ENCODE peak calls at places on chromosomes 12 and 14, in seven cellular contexts. A, L, C, E, Z, Y and X are unnamed samples. For H3K4me1 and H3K36me3, the result is how much of the 10 kb centered on the place peaks cover.

GRCh38 chr14:66485029-66485428 is 1.1 kb upstream of the CCDC196 start:
- DNase-seq in A (no peak), L (no peak), C (no peak), E (no peak), Z (no peak), Y (no peak), X (no peak)

GRCh38 chr12:117599849-117600248 is 238.4 kb upstream of the NOS1 start:
- DNase-seq in A (no peak), L (no peak), C (no peak), E (no peak), Z (no peak), Y (no peak), X (no peak)

GRCh38 chr12:75650989-75651695 is 139.7 kb upstream of the KRR1 start:
- DNase-seq in A (peak), L (no peak), C (no peak), E (no peak), Z (no peak), Y (no peak), X (no peak)

GRCh38 chr14:105364100-105364708 is 34.1 kb upstream of the TEX22 start:
- DNase-seq in A (no peak), L (no peak), C (peak), E (no peak), Z (peak), Y (no peak), X (no peak)

GRCh38 chr12:109738878-109739665 is 25.4 kb downstream of the FAM222A start:
- DNase-seq in A (no peak), L (no peak), C (no peak), E (no peak), Z (no peak), Y (no peak), X (no peak)

GRCh38 chr14:76904740-76905569 is 78.7 kb downstream of the LRRC74A start:
- DNase-seq in A (peak), L (peak), C (peak), E (no peak), Z (peak), Y (peak), X (peak)

GRCh38 chr12:92987362-92987761 is 58.3 kb upstream of the EEA1 start:
- DNase-seq in A (peak), L (peak), C (peak), E (no peak), Z (peak), Y (peak), X (no peak)

GRCh38 chr12:89166525-89166934 is 185.8 kb downstream of the DUSP6 start:
- DNase-seq in A (no peak), L (peak), C (no peak), E (no peak), Z (no peak), Y (peak), X (no peak)

GRCh38 chr12:95553202-95553943 is 2.1 kb upstream of the USP44 start:
- DNase-seq in A (no peak), L (no peak), C (peak), E (no peak), Z (no peak), Y (no peak), X (no peak)

GRCh38 chr12:48861111-48861510 is 4.6 kb downstream of the RND1 start:
- DNase-seq in A (no peak), L (no peak), C (no peak), E (no peak), Z (no peak), Y (no peak), X (no peak)

GRCh38 chr12:115577401-115577800 is 700.1 kb downstream of the MED13L start:
- DNase-seq in A (peak), L (no peak), C (no peak), E (no peak), Z (no peak), Y (no peak), X (no peak)

GRCh38 chr12:49983892-49984291 is 11.1 kb downstream of the AQP6 start:
- DNase-seq in A (no peak), L (no peak), C (no peak), E (no peak), Z (peak), Y (no peak), X (no peak)

GRCh38 chr14:51039285-51039684 is 55.6 kb downstream of the TRIM9 start:
- DNase-seq in A (no peak), L (peak), C (no peak), E (no peak), Z (no peak), Y (no peak), X (no peak)

GRCh38 chr12:47758834-47759690 is at the start of gene RAPGEF3:
- DNase-seq in A (peak), L (peak), C (peak), E (no peak), Z (peak), Y (peak), X (peak)

GRCh38 chr14:74684444-74684843 is 28.4 kb downstream of the AREL1 start:
- DNase-seq in A (no peak), L (peak), C (no peak), E (peak), Z (no peak), Y (no peak), X (no peak)

GRCh38 chr14:20998674-20999366 is at the start of gene SLC39A2:
- DNase-seq in A (no peak), L (no peak), C (no peak), E (no peak), Z (peak), Y (no peak), X (peak)

GRCh38 chr14:21320913-21321312 is 41.0 kb downstream of the RPGRIP1 start:
- DNase-seq in A (no peak), L (no peak), C (no peak), E (no peak), Z (no peak), Y (no peak), X (no peak)

GRCh38 chr12:30926243-30927209 is at the start of gene TSPAN11:
- DNase-seq in A (peak), L (no peak), C (no peak), E (no peak), Z (peak), Y (no peak), X (no peak)

GRCh38 chr12:121804417-121805111 is 755 bp downstream of the SETD1B start:
- DNase-seq in A (no peak), L (peak), C (peak), E (no peak), Z (peak), Y (no peak), X (peak)

GRCh38 chr14:104925214-104925899 is 678 bp downstream of the PLD4 start:
- DNase-seq in A (no peak), L (no peak), C (no peak), E (no peak), Z (no peak), Y (no peak), X (no peak)

GRCh38 chr12:3998968-3999792 is 126.0 kb upstream of the PARP11 start:
- DNase-seq in A (no peak), L (no peak), C (no peak), E (no peak), Z (no peak), Y (no peak), X (peak)

GRCh38 chr14:100604126-100604501 is 16.9 kb upstream of the BEGAIN start:
- DNase-seq in A (no peak), L (no peak), C (no peak), E (no peak), Z (no peak), Y (no peak), X (no peak)

GRCh38 chr14:99750746-99751450 is 42.3 kb upstream of the EML1 start:
- DNase-seq in A (no peak), L (no peak), C (no peak), E (no peak), Z (no peak), Y (no peak), X (no peak)

GRCh38 chr12:28456934-28457710 is 266.9 kb downstream of the CCDC91 start:
- DNase-seq in A (no peak), L (no peak), C (no peak), E (no peak), Z (peak), Y (no peak), X (no peak)

GRCh38 chr12:60847281-60847680 is 1251.5 kb downstream of the SLC16A7 start:
- DNase-seq in A (no peak), L (no peak), C (no peak), E (no peak), Z (no peak), Y (no peak), X (no peak)

GRCh38 chr14:88241810-88242209 is 81.3 kb downstream of the KCNK10 start:
- DNase-seq in A (no peak), L (no peak), C (no peak), E (no peak), Z (no peak), Y (no peak), X (no peak)

GRCh38 chr14:31692376-31692781 is 131.2 kb downstream of the NUBPL start:
- DNase-seq in A (no peak), L (no peak), C (no peak), E (no peak), Z (peak), Y (peak), X (no peak)

GRCh38 chr12:96989916-96990315 is 82.9 kb downstream of the NEDD1 start:
- DNase-seq in A (no peak), L (peak), C (peak), E (no peak), Z (peak), Y (peak), X (no peak)

DNA sequence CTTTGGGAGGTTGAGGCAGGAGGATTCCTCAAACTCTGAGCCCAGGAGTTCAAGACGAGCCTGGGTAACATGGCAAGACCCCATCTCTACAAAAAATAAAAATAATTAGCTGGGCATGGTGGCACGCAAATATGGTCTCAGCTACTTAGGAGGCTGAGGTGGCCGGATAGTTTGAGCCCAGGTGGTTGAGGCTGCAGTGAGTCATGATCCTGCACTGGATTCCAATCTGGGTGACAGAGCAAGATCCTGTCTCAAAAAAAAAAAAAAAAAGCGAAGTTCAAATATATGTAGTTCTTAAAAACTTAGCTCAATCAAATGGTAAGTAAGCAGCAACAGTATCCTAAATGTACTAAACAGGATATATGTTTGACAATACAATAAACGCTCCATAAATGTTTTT is 85.5 kb upstream of the SSTR1 start:
- DNase-seq in A (no peak), L (no peak), C (no peak), E (no peak), Z (no peak), Y (no peak), X (no peak)
- H3K4me1 ChIP-seq in A (under half), L (half or more), C (under half), E (under half), Z (under half), Y (under half), X (under half)

GRCh38 chr14:103731916-103732867 is 16.6 kb downstream of the ZFYVE21 start:
- DNase-seq in A (no peak), L (no peak), C (no peak), E (no peak), Z (no peak), Y (no peak), X (no peak)
- H3K27ac ChIP-seq in A (no peak), L (no peak), C (no peak), E (peak), Z (no peak), Y (no peak), X (no peak)

GRCh38 chr12:120197542-120197887 is 3.0 kb upstream of the GCN1 start:
- DNase-seq in A (no peak), L (no peak), C (no peak), E (no peak), Z (no peak), Y (no peak), X (no peak)

GRCh38 chr12:120194226-120194533 is 335 bp downstream of the GCN1 start:
- DNase-seq in A (no peak), L (no peak), C (no peak), E (no peak), Z (peak), Y (no peak), X (no peak)

GRCh38 chr12:120196363-120196762 is 1.8 kb upstream of the GCN1 start:
- DNase-seq in A (no peak), L (no peak), C (no peak), E (no peak), Z (no peak), Y (no peak), X (no peak)

GRCh38 chr12:120190985-120191480 is 3.5 kb downstream of the GCN1 start:
- DNase-seq in A (no peak), L (peak), C (no peak), E (no peak), Z (no peak), Y (peak), X (no peak)

GRCh38 chr12:120194534-120195395 is at the start of gene GCN1:
- DNase-seq in A (peak), L (peak), C (peak), E (no peak), Z (peak), Y (peak), X (peak)
- H3K36me3 ChIP-seq in A (under half), L (half or more), C (half or more), E (under half), Z (under half), Y (under half), X (under half)

DNA sequence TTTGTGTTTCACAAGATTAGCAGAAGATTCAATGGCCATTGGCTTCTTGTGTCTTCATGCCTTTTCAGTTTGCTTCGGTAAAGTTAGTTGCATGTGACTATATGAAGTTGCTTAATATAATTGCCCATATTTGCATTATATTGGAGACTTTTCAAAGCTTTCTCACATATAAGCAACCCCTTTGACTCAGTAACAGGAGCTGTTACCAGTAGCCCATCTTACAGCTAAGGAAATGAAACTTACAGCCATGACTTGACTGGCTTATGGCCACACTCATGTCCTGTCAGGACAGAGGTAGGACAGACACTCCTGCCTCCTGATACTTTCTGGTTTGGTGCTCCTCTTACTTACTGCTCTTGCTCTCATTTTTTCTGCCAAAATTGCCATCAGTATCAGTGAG is 1082.1 kb downstream of the BCL11B start:
- DNase-seq in A (no peak), L (no peak), C (peak), E (no peak), Z (no peak), Y (no peak), X (no peak)
- H3K4me1 ChIP-seq in A (under half), L (under half), C (half or more), E (under half), Z (under half), Y (under half), X (under half)

GRCh38 chr12:113259499-113259953 is 38.3 kb downstream of the TPCN1 start:
- DNase-seq in A (peak), L (no peak), C (no peak), E (no peak), Z (no peak), Y (no peak), X (peak)
- H3K27ac ChIP-seq in A (no peak), L (peak), C (peak), E (no peak), Z (no peak), Y (no peak), X (peak)

GRCh38 chr14:24437020-24437735 is 5.4 kb downstream of the SDR39U1 start:
- DNase-seq in A (no peak), L (peak), C (peak), E (no peak), Z (peak), Y (no peak), X (no peak)

GRCh38 chr14:24439830-24440605 is 2.6 kb downstream of the SDR39U1 start:
- DNase-seq in A (no peak), L (no peak), C (no peak), E (no peak), Z (no peak), Y (no peak), X (no peak)

GRCh38 chr14:24439257-24439656 is 3.3 kb downstream of the SDR39U1 start:
- DNase-seq in A (no peak), L (no peak), C (no peak), E (no peak), Z (no peak), Y (no peak), X (no peak)

GRCh38 chr14:24437736-24438067 is 4.9 kb downstream of the SDR39U1 start:
- DNase-seq in A (no peak), L (no peak), C (no peak), E (no peak), Z (no peak), Y (no peak), X (no peak)

DNA sequence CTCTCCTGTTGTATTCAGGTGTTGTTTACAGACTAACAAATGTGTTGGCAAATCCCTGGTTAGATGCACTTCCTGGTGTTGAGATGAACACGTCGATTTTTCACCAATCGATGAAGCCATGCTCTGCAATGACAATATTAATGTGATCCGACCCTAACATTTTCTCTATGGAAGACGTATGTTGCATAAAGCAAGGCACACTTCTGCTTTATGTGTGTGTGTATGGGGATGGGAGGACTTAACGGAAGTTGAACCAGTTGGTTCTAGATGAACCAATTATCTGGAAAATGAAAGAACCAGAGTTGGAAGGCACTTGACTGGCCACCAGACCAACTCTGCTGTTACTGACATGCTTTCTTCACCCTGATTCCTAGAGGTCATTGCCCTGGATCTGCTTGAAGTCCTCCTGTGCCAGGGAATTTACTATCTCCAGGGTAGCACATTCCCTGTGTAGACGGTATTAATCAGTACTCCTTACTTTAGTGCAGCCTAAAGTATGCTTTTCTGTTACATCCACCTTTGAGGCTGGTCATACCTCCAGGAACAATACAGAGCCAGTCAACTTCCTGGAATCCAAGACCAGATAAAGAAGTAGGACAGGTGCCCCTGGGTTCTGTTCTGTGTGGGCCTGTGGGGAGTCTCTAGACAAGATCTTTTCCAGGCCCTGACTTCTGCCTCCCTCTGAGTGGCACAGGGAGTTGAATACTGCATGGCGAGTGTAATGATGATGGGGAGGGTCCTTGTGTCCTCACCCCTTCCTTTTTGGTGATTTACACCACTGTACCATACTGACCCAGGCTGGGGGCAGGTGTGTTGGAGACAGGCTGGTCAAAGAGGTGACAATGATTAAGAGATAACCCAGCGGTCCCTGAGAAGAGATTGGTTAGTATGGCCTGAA is 4.1 kb downstream of the SDR39U1 start:
- DNase-seq in A (no peak), L (no peak), C (no peak), E (no peak), Z (no peak), Y (no peak), X (no peak)
- H3K36me3 ChIP-seq in A (under half), L (half or more), C (half or more), E (under half), Z (half or more), Y (under half), X (under half)

GRCh38 chr12:65876898-65877721 is 52.8 kb downstream of the HMGA2 start:
- DNase-seq in A (no peak), L (no peak), C (no peak), E (no peak), Z (no peak), Y (no peak), X (no peak)
- H3K4me1 ChIP-seq in A (under half), L (under half), C (under half), E (under half), Z (half or more), Y (under half), X (under half)

DNA sequence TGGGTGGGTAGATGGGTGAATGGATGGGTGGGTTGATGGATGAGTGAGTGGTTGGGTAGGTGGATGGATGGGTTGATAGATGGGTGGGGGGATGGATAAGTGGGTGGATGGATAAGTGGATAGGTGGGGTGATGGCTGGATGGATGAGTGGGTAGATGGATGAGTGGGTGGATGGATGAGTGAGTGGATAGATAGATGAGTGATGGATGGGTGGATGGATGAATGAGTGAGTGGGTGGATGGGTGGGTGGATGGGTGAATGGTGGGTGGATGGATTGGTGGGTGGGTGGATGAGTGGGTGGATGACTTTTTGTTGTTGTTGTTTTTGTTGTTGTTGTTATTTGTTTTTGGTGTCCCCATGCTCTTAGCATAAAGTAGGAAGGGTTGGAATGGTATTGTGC is 45.5 kb downstream of the TBX5 start:
- DNase-seq in A (no peak), L (no peak), C (no peak), E (no peak), Z (no peak), Y (no peak), X (no peak)
- H3K27ac ChIP-seq in A (no peak), L (no peak), C (no peak), E (no peak), Z (no peak), Y (no peak), X (no peak)

GRCh38 chr12:124469193-124469888 is 98.1 kb downstream of the NCOR2 start:
- DNase-seq in A (no peak), L (peak), C (no peak), E (no peak), Z (peak), Y (no peak), X (no peak)
- H3K36me3 ChIP-seq in A (under half), L (half or more), C (half or more), E (under half), Z (half or more), Y (under half), X (under half)

GRCh38 chr12:20423557-20423956 is 55.2 kb downstream of the PDE3A start:
- DNase-seq in A (no peak), L (no peak), C (no peak), E (no peak), Z (no peak), Y (no peak), X (no peak)

GRCh38 chr12:20429876-20430275 is 61.5 kb downstream of the PDE3A start:
- DNase-seq in A (no peak), L (no peak), C (no peak), E (no peak), Z (no peak), Y (no peak), X (no peak)

GRCh38 chr12:20426191-20426590 is 57.9 kb downstream of the PDE3A start:
- DNase-seq in A (peak), L (no peak), C (no peak), E (no peak), Z (no peak), Y (no peak), X (no peak)

GRCh38 chr12:20432290-20432689 is 64.0 kb downstream of the PDE3A start:
- DNase-seq in A (no peak), L (no peak), C (no peak), E (no peak), Z (no peak), Y (no peak), X (no peak)

GRCh38 chr12:20426956-20427355 is 58.6 kb downstream of the PDE3A start:
- DNase-seq in A (no peak), L (no peak), C (no peak), E (no peak), Z (no peak), Y (no peak), X (no peak)
- H3K4me1 ChIP-seq in A (under half), L (under half), C (under half), E (under half), Z (under half), Y (under half), X (under half)